ENCODE peak calls at places on chromosomes 5 and 9, in five cellular contexts. N is tibial artery, V is hepatocyte, I is pancreas, Q is ascending aorta. R is an unnamed sample.
A peak's percentile ranks its signal among the peaks of the same experiment; 100 is the strongest.

GRCh38 chr5:114391321-114391720 is 29.5 kb downstream of the KCNN2 start:
- DNase-seq in N (no peak), V (no peak), I (no peak), Q (no peak), R (no peak)

GRCh38 chr9:118650407-118650806 is 718.8 kb downstream of the BRINP1 start:
- DNase-seq in N (no peak), V (no peak), I (no peak), Q (no peak), R (no peak)

GRCh38 chr5:61327761-61328753 is 4.0 kb upstream of the ZSWIM6 start:
- DNase-seq in N (no peak), V (peak; percentile 58), I (no peak), Q (no peak), R (no peak)

GRCh38 chr5:76682395-76682794 is 33.5 kb upstream of the F2R start:
- DNase-seq in N (no peak), V (no peak), I (no peak), Q (no peak), R (no peak)

GRCh38 chr5:14086261-14086660 is 56.9 kb upstream of the TRIO start:
- DNase-seq in N (no peak), V (no peak), I (no peak), Q (no peak), R (no peak)

GRCh38 chr9:81600631-81601030 is 88.7 kb downstream of the TLE1 start:
- DNase-seq in N (no peak), V (no peak), I (no peak), Q (no peak), R (no peak)

GRCh38 chr9:77980622-77981021 is 51.0 kb downstream of the GNAQ start:
- DNase-seq in N (no peak), V (no peak), I (no peak), Q (no peak), R (no peak)

GRCh38 chr9:84379740-84380139 is 39.2 kb upstream of the SLC28A3 start:
- DNase-seq in N (no peak), V (no peak), I (no peak), Q (no peak), R (no peak)

GRCh38 chr9:70315389-70315788 is 56.6 kb downstream of the SMC5 start:
- DNase-seq in N (no peak), V (no peak), I (no peak), Q (no peak), R (no peak)

GRCh38 chr5:132800545-132800944 is 12.6 kb upstream of the SOWAHA start:
- DNase-seq in N (no peak), V (no peak), I (no peak), Q (no peak), R (no peak)

GRCh38 chr9:93072383-93072795 is 13.9 kb downstream of the SUSD3 start:
- DNase-seq in N (no peak), V (no peak), I (no peak), Q (no peak), R (peak; percentile 39)

GRCh38 chr9:121557581-121558422 is 58.2 kb upstream of the GGTA1 start:
- DNase-seq in N (peak; percentile 91), V (peak; percentile 58), I (no peak), Q (peak; percentile 55), R (peak; percentile 94)

GRCh38 chr5:143403607-143404415 is at the start of gene NR3C1:
- DNase-seq in N (peak; percentile 93), V (peak; percentile 94), I (peak; percentile 91), Q (peak; percentile 28), R (peak; percentile 87)

GRCh38 chr5:6495433-6496206 is 47.0 kb downstream of the UBE2QL1 start:
- DNase-seq in N (no peak), V (no peak), I (no peak), Q (no peak), R (no peak)

GRCh38 chr9:127926961-127927456 is 3.6 kb downstream of the PIP5KL1 start:
- DNase-seq in N (no peak), V (no peak), I (peak; percentile 76), Q (no peak), R (no peak)

GRCh38 chr5:138179277-138179857 is 455 bp downstream of the KIF20A start:
- DNase-seq in N (no peak), V (peak; percentile 10), I (no peak), Q (no peak), R (peak; percentile 37)

GRCh38 chr9:130616451-130616850 is 37.1 kb downstream of the FUBP3 start:
- DNase-seq in N (no peak), V (no peak), I (no peak), Q (no peak), R (no peak)

GRCh38 chr5:150135557-150135956 is 20.1 kb downstream of the PDGFRB start:
- DNase-seq in N (no peak), V (no peak), I (peak; percentile 47), Q (no peak), R (no peak)

GRCh38 chr5:116668361-116668760 is 93.7 kb upstream of the SEMA6A start:
- DNase-seq in N (no peak), V (no peak), I (no peak), Q (no peak), R (no peak)

GRCh38 chr5:10262995-10263394 is 12.9 kb downstream of the CCT5 start:
- DNase-seq in N (no peak), V (no peak), I (no peak), Q (no peak), R (no peak)

GRCh38 chr5:88732181-88732633 is 150.8 kb downstream of the MEF2C start:
- DNase-seq in N (peak; percentile 90), V (no peak), I (no peak), Q (peak; percentile 44), R (no peak)
- H3K4me1 ChIP-seq in N (no peaks in the 10 kb centered on the region), V (no peaks in the 10 kb centered on the region), I (no peaks in the 10 kb centered on the region), Q (peaks cover 15% of the 10 kb centered on the region), R (no peaks in the 10 kb centered on the region)

GRCh38 chr9:134377976-134378375 is 51.7 kb downstream of the RXRA start:
- DNase-seq in N (peak; percentile 85), V (no peak), I (peak; percentile 93), Q (no peak), R (no peak)
- H3K4me1 ChIP-seq in N (peaks cover 14% of the 10 kb centered on the region), V (peaks cover 75% of the 10 kb centered on the region), I (peaks cover 57% of the 10 kb centered on the region), Q (peaks cover 38% of the 10 kb centered on the region), R (peaks cover 27% of the 10 kb centered on the region)

DNA sequence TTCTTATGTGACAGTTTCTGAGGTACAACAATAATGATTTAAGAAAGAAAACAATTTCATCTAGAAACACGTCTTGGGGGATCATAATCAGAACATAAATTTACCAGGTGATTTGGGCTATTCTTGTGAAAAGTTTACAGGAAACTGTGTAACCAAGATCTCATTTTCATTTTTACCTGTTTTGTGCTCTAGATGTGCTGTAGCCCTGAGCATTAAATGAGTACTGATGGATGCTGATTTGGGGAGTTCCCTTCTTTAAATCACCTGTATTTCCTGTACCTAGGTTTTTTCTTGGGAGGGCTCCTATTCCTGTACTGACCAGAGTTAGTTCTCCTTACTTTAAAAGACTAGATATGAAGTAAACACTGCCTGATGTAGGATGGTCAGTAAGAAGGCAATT is 12.7 kb downstream of the MATR3 start:
- DNase-seq in N (no peak), V (no peak), I (no peak), Q (no peak), R (no peak)
- H3K4me1 ChIP-seq in N (no peaks in the 10 kb centered on the region), V (peaks cover 34% of the 10 kb centered on the region), I (peaks cover 34% of the 10 kb centered on the region), Q (peaks cover 6% of the 10 kb centered on the region), R (peaks cover 8% of the 10 kb centered on the region)

GRCh38 chr9:100084145-100084478 is 14.7 kb downstream of the ERP44 start:
- DNase-seq in N (no peak), V (no peak), I (no peak), Q (no peak), R (no peak)
- H3K4me1 ChIP-seq in N (no peaks in the 10 kb centered on the region), V (no peaks in the 10 kb centered on the region), I (peaks cover 6% of the 10 kb centered on the region), Q (no peaks in the 10 kb centered on the region), R (peaks cover 29% of the 10 kb centered on the region)

GRCh38 chr5:173913686-173914321 is 25.7 kb downstream of the CPEB4 start:
- DNase-seq in N (no peak), V (no peak), I (no peak), Q (no peak), R (no peak)

GRCh38 chr5:173919443-173919842 is 31.3 kb downstream of the CPEB4 start:
- DNase-seq in N (no peak), V (peak; percentile 15), I (no peak), Q (no peak), R (peak; percentile 36)

GRCh38 chr5:173915310-173916005 is 27.3 kb downstream of the CPEB4 start:
- DNase-seq in N (no peak), V (no peak), I (no peak), Q (no peak), R (peak; percentile 9)

GRCh38 chr5:173917788-173918786 is 29.9 kb downstream of the CPEB4 start:
- DNase-seq in N (peak; percentile 76), V (peak; percentile 78), I (no peak), Q (no peak), R (peak; percentile 70)

DNA sequence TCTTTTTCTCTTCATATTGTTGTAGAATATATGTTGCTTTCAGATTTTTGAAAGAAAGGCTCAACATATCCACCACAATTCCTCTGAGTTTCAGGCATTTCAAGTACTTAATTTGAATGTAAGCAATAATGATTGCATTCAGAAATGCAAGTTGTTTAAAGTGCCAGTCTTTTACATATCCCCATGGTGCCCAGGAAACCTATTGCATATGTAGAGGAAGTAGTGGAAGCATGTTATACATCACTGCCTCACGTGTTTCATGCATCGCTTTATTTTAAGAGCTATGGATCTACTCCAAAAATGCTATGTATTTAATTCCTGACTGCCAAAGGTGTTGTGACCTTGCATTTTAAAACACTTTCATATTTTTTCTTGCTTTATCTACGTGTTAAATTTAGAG is 28.1 kb downstream of the CPEB4 start:
- DNase-seq in N (no peak), V (no peak), I (no peak), Q (no peak), R (no peak)
- H3K4me1 ChIP-seq in N (no peaks in the 10 kb centered on the region), V (peaks cover 16% of the 10 kb centered on the region), I (peaks cover 19% of the 10 kb centered on the region), Q (no peaks in the 10 kb centered on the region), R (peaks cover 24% of the 10 kb centered on the region)

GRCh38 chr9:108997112-108997511 is 16.2 kb downstream of the CTNNAL1 start:
- DNase-seq in N (no peak), V (no peak), I (no peak), Q (no peak), R (no peak)
- H3K4me1 ChIP-seq in N (no peaks in the 10 kb centered on the region), V (no peaks in the 10 kb centered on the region), I (no peaks in the 10 kb centered on the region), Q (no peaks in the 10 kb centered on the region), R (peaks cover 7% of the 10 kb centered on the region)

GRCh38 chr5:55900776-55901175 is 49.6 kb downstream of the IL31RA start:
- DNase-seq in N (no peak), V (no peak), I (no peak), Q (no peak), R (no peak)

GRCh38 chr5:55897905-55898304 is 46.7 kb downstream of the IL31RA start:
- DNase-seq in N (peak; percentile 70), V (no peak), I (no peak), Q (no peak), R (no peak)

GRCh38 chr5:55900068-55900467 is 48.9 kb downstream of the IL31RA start:
- DNase-seq in N (no peak), V (no peak), I (no peak), Q (no peak), R (no peak)

GRCh38 chr5:55897206-55897894 is 46.2 kb downstream of the IL31RA start:
- DNase-seq in N (no peak), V (no peak), I (no peak), Q (no peak), R (no peak)

DNA sequence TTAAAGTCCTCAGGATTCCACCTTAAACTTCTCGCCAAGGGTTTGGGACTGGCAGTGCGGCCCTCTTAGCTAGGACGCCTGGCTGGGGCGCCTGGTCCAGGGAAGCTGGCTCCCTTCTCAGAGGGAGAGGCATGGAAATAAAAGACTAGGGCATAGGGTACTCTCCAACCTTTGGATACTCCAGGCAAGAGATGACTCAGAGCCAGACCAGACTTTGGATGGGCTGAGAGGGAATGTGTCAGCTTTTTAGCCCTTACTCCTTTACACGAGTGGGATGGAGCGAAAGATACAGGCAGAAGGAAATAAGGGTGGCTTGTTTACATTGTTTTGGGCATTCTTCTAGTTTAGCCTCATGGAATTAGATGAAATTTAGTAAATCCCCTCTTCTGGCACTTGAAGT is 48.2 kb downstream of the IL31RA start:
- DNase-seq in N (no peak), V (peak; percentile 22), I (no peak), Q (no peak), R (no peak)
- H3K4me1 ChIP-seq in N (no peaks in the 10 kb centered on the region), V (no peaks in the 10 kb centered on the region), I (no peaks in the 10 kb centered on the region), Q (no peaks in the 10 kb centered on the region), R (no peaks in the 10 kb centered on the region)